ENCODE peak calls at places on chromosome 5, in six cellular contexts. J is AG09319; H is CD8-positive, alpha-beta T cell; S is IMR-90; F is cardiac muscle cell; Y is B cell. T is an unnamed sample.

GRCh38 chr5:36744041-36744677 is 132.4 kb upstream of the NIPBL start:
- DNase-seq in Y (no peak), H (no peak), F (peak), J (no peak), S (no peak), T (no peak)

GRCh38 chr5:179198865-179199645 is 138.9 kb downstream of the ZNF354C start:
- DNase-seq in J (no peak), S (no peak), H (no peak), F (peak), Y (no peak), T (no peak)

GRCh38 chr5:32955814-32956213 is 244.7 kb downstream of the NPR3 start:
- DNase-seq in S (no peak), J (no peak), F (peak), H (no peak), Y (no peak), T (no peak)

GRCh38 chr5:147510885-147511284 is 1.0 kb upstream of the DPYSL3 start:
- DNase-seq in J (no peak), F (no peak), S (no peak), H (no peak), Y (no peak), T (no peak)

GRCh38 chr5:59562756-59563389 is 330.7 kb downstream of the PDE4D start:
- DNase-seq in H (peak), F (peak), Y (peak), J (no peak), S (peak), T (peak)

GRCh38 chr5:82164109-82164956 is 113.8 kb downstream of the RPS23 start:
- DNase-seq in Y (no peak), H (no peak), J (no peak), S (peak), F (no peak), T (no peak)

GRCh38 chr5:10257870-10258269 is 7.8 kb downstream of the CCT5 start:
- DNase-seq in F (no peak), J (no peak), S (no peak), H (no peak), Y (no peak), T (no peak)

GRCh38 chr5:80255425-80255751 is 460 bp downstream of the SERINC5 start:
- DNase-seq in S (peak), F (peak), Y (peak), J (no peak), H (peak), T (no peak)

GRCh38 chr5:139849501-139849900 is 53.9 kb downstream of the PSD2 start:
- DNase-seq in J (no peak), S (no peak), F (no peak), Y (no peak), H (no peak), T (no peak)

GRCh38 chr5:1511651-1512540 is 11.9 kb downstream of the LPCAT1 start:
- DNase-seq in F (no peak), H (no peak), J (peak), Y (peak), S (peak), T (peak)

GRCh38 chr5:177448244-177448950 is 1.8 kb downstream of the PRR7 start:
- DNase-seq in Y (no peak), F (no peak), J (no peak), S (no peak), H (no peak), T (no peak)

GRCh38 chr5:177447066-177447610 is 524 bp downstream of the PRR7 start:
- DNase-seq in Y (peak), F (peak), S (peak), H (peak), J (no peak), T (peak)

GRCh38 chr5:177445052-177446016 is 1.3 kb upstream of the PRR7 start:
- DNase-seq in J (no peak), H (no peak), F (no peak), Y (no peak), S (no peak), T (peak)

GRCh38 chr5:177447611-177448243 is 1.1 kb downstream of the PRR7 start:
- DNase-seq in Y (no peak), H (no peak), S (peak), J (no peak), F (peak), T (no peak)

GRCh38 chr5:177446184-177447065 is at the start of gene PRR7:
- DNase-seq in J (peak), Y (peak), S (peak), F (peak), H (peak), T (peak)
- TF ChIP-seq CTCF in J (no peak), Y (no peak), S (peak), F (peak), H (no peak), T (no peak)

DNA sequence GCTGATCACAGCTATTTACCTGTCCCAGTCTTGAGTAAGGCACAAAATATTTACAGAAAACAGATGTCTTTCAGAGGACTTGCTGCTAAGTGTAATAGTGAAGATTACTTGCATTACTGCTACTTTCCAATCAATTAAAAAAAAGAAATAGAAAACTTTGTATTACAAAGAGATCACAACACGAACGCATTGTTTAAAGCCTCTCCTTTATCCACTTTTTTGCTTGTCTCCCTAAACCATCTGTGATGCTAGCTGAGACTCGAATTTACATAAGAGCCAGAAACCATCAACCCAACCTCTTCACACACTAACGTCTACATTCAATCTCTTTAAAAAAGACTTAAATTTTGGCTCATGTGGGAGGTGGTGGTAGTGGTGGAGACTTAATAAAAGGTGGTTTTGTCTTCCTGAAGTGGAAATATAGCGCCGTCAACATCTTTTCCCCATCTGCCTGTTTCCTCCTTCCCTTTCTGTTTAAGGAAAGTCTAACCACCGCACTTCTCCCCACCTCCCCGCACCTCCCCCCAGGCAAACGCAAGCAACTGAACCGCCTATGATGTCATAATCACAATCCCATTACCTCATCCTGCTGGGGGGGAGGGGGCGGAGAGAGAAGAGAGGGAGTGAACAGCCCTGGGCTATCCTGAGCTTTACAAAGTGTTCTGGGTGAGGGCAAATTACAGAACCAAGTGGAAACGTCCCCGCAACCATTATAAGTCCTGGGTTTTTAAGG is 948 bp upstream of the FAM53C start:
- DNase-seq in J (peak), Y (no peak), H (no peak), S (peak), F (no peak), T (peak)
- TF ChIP-seq CTCF in J (no peak), Y (no peak), H (no peak), S (no peak), F (no peak), T (no peak)

GRCh38 chr5:109399092-109399759 is 10.5 kb downstream of the PJA2 start:
- DNase-seq in F (no peak), H (no peak), Y (no peak), S (peak), J (no peak), T (no peak)
- TF ChIP-seq CTCF in F (no peak), H (no peak), Y (no peak), S (no peak), J (no peak), T (no peak)

DNA sequence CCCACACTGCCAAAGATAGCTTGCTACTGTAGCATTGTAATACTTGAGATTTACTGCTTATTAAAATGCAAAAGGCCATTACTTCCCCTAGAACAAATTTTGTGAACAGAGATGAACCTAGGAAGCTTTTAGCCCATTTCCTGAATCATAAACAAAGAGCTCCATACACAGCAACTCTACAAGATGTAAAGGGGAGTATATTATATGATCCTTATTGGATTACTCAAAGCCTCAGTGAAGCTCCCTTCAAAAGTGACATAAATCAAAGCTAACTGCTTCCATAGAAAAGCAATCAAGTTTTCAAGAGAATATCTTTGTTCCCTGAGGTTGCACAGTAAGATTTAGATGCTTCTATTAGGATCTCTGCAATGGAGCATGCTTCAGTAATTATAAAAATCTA is 629.8 kb downstream of the EFNA5 start:
- DNase-seq in J (no peak), Y (no peak), H (no peak), F (no peak), S (no peak), T (no peak)
- TF ChIP-seq CTCF in J (no peak), Y (no peak), H (no peak), F (no peak), S (no peak), T (no peak)

GRCh38 chr5:143409972-143410371 is 6.5 kb upstream of the NR3C1 start:
- DNase-seq in H (no peak), F (no peak), J (no peak), S (no peak), Y (no peak), T (no peak)
- TF ChIP-seq CTCF in H (no peak), F (no peak), J (no peak), S (no peak), Y (no peak), T (no peak)

GRCh38 chr5:112653638-112654037 is 84.0 kb upstream of the APC start:
- DNase-seq in J (no peak), H (no peak), F (no peak), Y (no peak), S (no peak), T (no peak)

GRCh38 chr5:112660359-112660758 is 77.3 kb upstream of the APC start:
- DNase-seq in H (no peak), S (no peak), F (no peak), Y (no peak), J (no peak), T (no peak)

GRCh38 chr5:112656456-112656855 is 81.2 kb upstream of the APC start:
- DNase-seq in J (no peak), S (no peak), Y (no peak), F (no peak), H (no peak), T (no peak)

GRCh38 chr5:112655513-112655912 is 82.2 kb upstream of the APC start:
- DNase-seq in S (no peak), J (no peak), Y (no peak), F (no peak), H (no peak), T (no peak)

DNA sequence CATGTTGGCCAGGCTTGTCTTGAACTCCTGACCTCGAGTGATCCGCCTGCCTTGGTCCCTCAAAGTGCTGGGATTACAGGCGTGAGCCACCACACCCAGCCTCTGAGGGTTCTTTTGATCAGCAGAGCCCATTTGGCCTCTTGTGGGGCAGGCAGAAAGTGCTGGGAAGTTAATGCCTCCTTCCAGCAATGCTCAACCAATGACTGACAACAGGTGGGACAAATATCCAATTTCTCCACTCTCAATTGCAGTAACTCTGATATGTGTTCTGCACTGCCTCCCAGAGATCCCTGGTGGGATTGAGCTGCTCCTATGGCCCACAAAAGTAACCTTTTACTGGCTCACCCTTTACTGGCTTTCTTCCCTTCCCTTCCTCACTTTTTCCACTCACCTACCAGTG is 79.9 kb upstream of the APC start:
- DNase-seq in Y (no peak), S (no peak), F (no peak), H (no peak), J (no peak), T (no peak)
- TF ChIP-seq CTCF in Y (no peak), S (no peak), F (no peak), H (no peak), J (no peak), T (no peak)

T was measured in GM20000.